ENCODE peak calls at places on chromosomes 16 and 17, in ten cellular contexts. F, H, L, T, G, P, U, V, I and M are unnamed samples.
A peak's percentile ranks its signal among the peaks of the same experiment; 100 is the strongest.

GRCh38 chr16:15636392-15636873 is 6.5 kb downstream of the MARF1 start:
- DNase-seq in G (no peak), L (no peak), I (no peak), U (no peak), P (no peak), F (no peak), T (no peak), V (no peak), H (no peak), M (no peak)

GRCh38 chr16:20339744-20340143 is 12.4 kb upstream of the GP2 start:
- DNase-seq in T (no peak), L (no peak), U (no peak), H (no peak), P (no peak), I (no peak), V (no peak), F (no peak), G (no peak), M (no peak)

GRCh38 chr17:16818821-16819683 is 129.0 kb downstream of the CCDC144A start:
- DNase-seq in U (no peak), G (no peak), L (no peak), H (no peak), P (no peak), T (no peak), F (no peak), I (no peak), V (no peak), M (no peak)

GRCh38 chr16:72211085-72211484 is 39.1 kb upstream of the PMFBP1 start:
- DNase-seq in T (no peak), U (no peak), G (no peak), I (no peak), L (no peak), V (no peak), H (no peak), F (no peak), P (no peak), M (no peak)

GRCh38 chr17:79670537-79671386 is 59.9 kb upstream of the RBFOX3 start:
- DNase-seq in I (no peak), U (no peak), V (no peak), L (no peak), T (no peak), G (no peak), P (no peak), F (no peak), H (no peak), M (no peak)

GRCh38 chr17:17205368-17206148 is 575 bp downstream of the PLD6 start:
- DNase-seq in V (peak; percentile 41), L (peak; percentile 68), U (peak; percentile 34), H (no peak), F (peak; percentile 56), I (peak; percentile 64), T (peak; percentile 14), P (no peak), G (no peak), M (peak; percentile 35)

GRCh38 chr16:72429566-72430160 is 257.7 kb upstream of the PMFBP1 start:
- DNase-seq in P (no peak), F (no peak), V (no peak), L (no peak), H (no peak), U (no peak), I (no peak), G (no peak), T (no peak), M (no peak)

GRCh38 chr17:11618861-11619566 is 20.7 kb downstream of the DNAH9 start:
- DNase-seq in F (no peak), V (no peak), G (peak; percentile 12), L (peak; percentile 89), T (no peak), I (no peak), P (no peak), U (no peak), H (no peak), M (no peak)

GRCh38 chr17:80422276-80422675 is 7.3 kb downstream of the ENDOV start:
- DNase-seq in H (no peak), G (no peak), U (no peak), P (no peak), I (no peak), T (no peak), V (no peak), F (no peak), L (no peak), M (no peak)

GRCh38 chr17:44210342-44211192 is 8.9 kb downstream of the UBTF start:
- DNase-seq in P (no peak), F (peak; percentile 94), H (no peak), L (peak; percentile 87), U (peak; percentile 85), I (peak; percentile 89), G (peak; percentile 71), V (peak; percentile 86), T (peak; percentile 79), M (peak; percentile 85)

GRCh38 chr16:13397126-13397525 is 495.7 kb downstream of the SHISA9 start:
- DNase-seq in I (no peak), P (no peak), T (no peak), U (no peak), H (no peak), V (no peak), G (no peak), L (no peak), F (no peak), M (no peak)

GRCh38 chr16:23257682-23258081 is 44.4 kb upstream of the SCNN1B start:
- DNase-seq in V (no peak), T (no peak), H (no peak), G (no peak), I (no peak), P (no peak), L (no peak), U (no peak), F (no peak), M (no peak)

GRCh38 chr16:76837872-76838271 is 353.1 kb upstream of the MON1B start:
- DNase-seq in I (no peak), V (no peak), U (no peak), L (no peak), T (no peak), F (no peak), P (no peak), H (no peak), G (no peak), M (no peak)

GRCh38 chr16:89737341-89738071 is 16.2 kb downstream of the ZNF276 start:
- DNase-seq in F (no peak), I (no peak), P (no peak), U (no peak), V (peak; percentile 28), L (no peak), G (no peak), H (no peak), T (no peak), M (no peak)

GRCh38 chr17:58047751-58048150 is 35.5 kb upstream of the DYNLL2 start:
- DNase-seq in T (no peak), P (no peak), G (no peak), H (no peak), U (no peak), F (no peak), L (no peak), V (no peak), I (no peak), M (no peak)

GRCh38 chr16:3876695-3877094 is 3.8 kb downstream of the CREBBP start:
- DNase-seq in L (no peak), G (peak; percentile 14), T (no peak), H (no peak), U (peak; percentile 74), V (no peak), I (no peak), F (no peak), P (no peak), M (no peak)

GRCh38 chr17:31241116-31241515 is 55.9 kb downstream of the OMG start:
- DNase-seq in L (no peak), G (no peak), I (no peak), T (no peak), V (no peak), U (no peak), P (no peak), H (no peak), F (no peak), M (no peak)

GRCh38 chr16:63324306-63324705 is 1288.1 kb upstream of the CDH8 start:
- DNase-seq in P (no peak), L (no peak), H (no peak), F (no peak), I (no peak), T (no peak), U (no peak), V (no peak), G (peak; percentile 46), M (no peak)

GRCh38 chr16:57186630-57187507 is 740 bp downstream of the RSPRY1 start:
- DNase-seq in F (no peak), P (no peak), H (no peak), I (peak; percentile 5), T (peak; percentile 1), L (peak; percentile 65), V (no peak), U (peak; percentile 40), G (peak; percentile 42), M (no peak)

GRCh38 chr16:80931985-80932720 is 74.5 kb downstream of the CMC2 start:
- DNase-seq in H (no peak), T (no peak), L (peak; percentile 53), G (no peak), V (no peak), I (no peak), P (no peak), U (peak; percentile 18), F (peak; percentile 11), M (no peak)

GRCh38 chr16:27241658-27242057 is 26.9 kb downstream of the NSMCE1 start:
- DNase-seq in V (no peak), H (no peak), F (no peak), I (no peak), L (no peak), U (no peak), G (no peak), T (no peak), P (no peak), M (no peak)

GRCh38 chr16:4859190-4859899 is 12.1 kb downstream of the UBN1 start:
- DNase-seq in T (no peak), I (no peak), P (no peak), U (no peak), G (peak; percentile 75), F (no peak), V (no peak), H (no peak), L (no peak), M (no peak)

GRCh38 chr16:17369441-17369951 is 101.3 kb downstream of the XYLT1 start:
- DNase-seq in L (peak; percentile 64), H (no peak), V (peak; percentile 64), G (no peak), I (peak; percentile 49), P (no peak), U (no peak), F (peak; percentile 47), T (no peak), M (peak; percentile 93)

GRCh38 chr17:73792994-73793393 is 148.7 kb upstream of the SDK2 start:
- DNase-seq in P (no peak), U (no peak), T (no peak), F (no peak), I (no peak), L (no peak), G (no peak), H (no peak), V (no peak), M (no peak)

GRCh38 chr17:69716571-69716970 is 302.1 kb downstream of the MAP2K6 start:
- DNase-seq in U (no peak), H (no peak), P (no peak), G (no peak), T (no peak), V (no peak), I (no peak), F (no peak), L (no peak), M (no peak)

GRCh38 chr16:10332301-10332700 is 53.6 kb upstream of the ATF7IP2 start:
- DNase-seq in H (no peak), L (no peak), I (no peak), G (peak; percentile 69), U (no peak), F (no peak), T (no peak), P (no peak), V (no peak), M (no peak)

GRCh38 chr17:51630101-51630671 is 369.8 kb downstream of the UTP18 start:
- DNase-seq in V (no peak), G (no peak), U (no peak), L (no peak), F (no peak), P (no peak), T (no peak), H (no peak), I (no peak), M (no peak)

GRCh38 chr16:11546522-11547485 is 39.9 kb downstream of the LITAF start:
- DNase-seq in L (no peak), T (no peak), P (no peak), G (peak; percentile 18), U (peak; percentile 33), I (no peak), F (no peak), V (no peak), H (no peak), M (no peak)